ENCODE peak calls at places on chromosomes 6 and 20, in four cellular contexts. I is GM23338, S is MM.1S, P is PC-9. R is an unnamed sample.

GRCh38 chr6:44309092-44309491 is 4.1 kb downstream of the AARS2 start:
- DNase-seq in S (no peak), I (no peak), P (no peak), R (no peak)

GRCh38 chr6:40042232-40042631 is 108.0 kb upstream of the MOCS1 start:
- DNase-seq in P (no peak), I (no peak), S (peak; percentile 87), R (no peak)

GRCh38 chr20:36401336-36401735 is 95.2 kb downstream of the DLGAP4 start:
- DNase-seq in I (no peak), P (no peak), S (no peak), R (no peak)

GRCh38 chr20:53834749-53835148 is 235.6 kb downstream of the BCAS1 start:
- DNase-seq in P (no peak), S (no peak), I (no peak), R (peak; percentile 42)

GRCh38 chr20:17655865-17656489 is 26.1 kb downstream of the RRBP1 start:
- DNase-seq in P (no peak), I (peak; percentile 70), S (no peak), R (no peak)

GRCh38 chr6:108622601-108623335 is 62.1 kb downstream of the FOXO3 start:
- DNase-seq in P (no peak), S (no peak), I (no peak), R (no peak)

GRCh38 chr6:136465766-136466303 is 84.4 kb downstream of the MAP7 start:
- DNase-seq in P (no peak), I (no peak), S (no peak), R (no peak)

GRCh38 chr6:71012871-71013456 is 56.1 kb upstream of the B3GAT2 start:
- DNase-seq in S (peak; percentile 67), P (peak; percentile 14), I (peak; percentile 82), R (peak; percentile 68)

GRCh38 chr20:51388756-51389542 is 153.6 kb downstream of the NFATC2 start:
- DNase-seq in S (no peak), I (no peak), P (no peak), R (no peak)

GRCh38 chr20:35611482-35611881 is 4.1 kb upstream of the SPAG4 start:
- DNase-seq in P (no peak), I (no peak), S (peak; percentile 97), R (peak; percentile 97)

DNA sequence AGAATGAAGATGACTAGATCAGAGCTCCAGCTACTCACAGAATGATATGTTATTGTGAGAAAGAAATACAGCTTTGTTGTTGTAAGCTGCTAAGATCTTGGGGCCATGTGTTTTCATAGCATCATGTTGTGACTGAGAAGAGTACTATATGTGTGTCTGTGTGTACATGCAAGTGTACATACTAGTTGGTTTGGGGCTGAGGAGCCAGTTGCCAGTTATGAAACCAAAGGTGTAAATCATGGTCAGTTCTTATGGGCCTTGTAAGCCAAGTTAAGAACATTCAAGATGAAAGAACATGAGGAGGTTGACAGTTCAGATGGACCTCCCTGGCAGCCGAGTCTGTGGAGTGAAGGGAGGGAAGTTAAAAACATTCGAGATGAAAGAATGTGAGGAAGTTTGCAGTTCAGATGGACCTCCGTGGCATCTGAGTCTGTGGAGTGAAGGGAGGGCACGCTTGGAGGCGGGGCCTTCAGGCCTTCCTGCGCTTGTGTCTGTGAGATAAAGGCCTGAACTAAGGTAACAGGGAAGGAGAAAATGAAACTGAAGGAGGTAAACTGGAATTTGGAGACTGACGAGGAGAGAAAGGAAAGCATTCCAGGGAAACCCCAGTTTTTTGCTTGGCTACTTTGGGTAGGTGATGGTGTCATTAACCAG is 13.9 kb downstream of the AFDN start:
- DNase-seq in S (no peak), P (no peak), I (peak; percentile 56), R (no peak)
- H4K20me1 ChIP-seq in S (no peaks in the 10 kb centered on the region), P (peaks cover 37% of the 10 kb centered on the region), I (peaks cover 28% of the 10 kb centered on the region), R (peaks cover 33% of the 10 kb centered on the region)

DNA sequence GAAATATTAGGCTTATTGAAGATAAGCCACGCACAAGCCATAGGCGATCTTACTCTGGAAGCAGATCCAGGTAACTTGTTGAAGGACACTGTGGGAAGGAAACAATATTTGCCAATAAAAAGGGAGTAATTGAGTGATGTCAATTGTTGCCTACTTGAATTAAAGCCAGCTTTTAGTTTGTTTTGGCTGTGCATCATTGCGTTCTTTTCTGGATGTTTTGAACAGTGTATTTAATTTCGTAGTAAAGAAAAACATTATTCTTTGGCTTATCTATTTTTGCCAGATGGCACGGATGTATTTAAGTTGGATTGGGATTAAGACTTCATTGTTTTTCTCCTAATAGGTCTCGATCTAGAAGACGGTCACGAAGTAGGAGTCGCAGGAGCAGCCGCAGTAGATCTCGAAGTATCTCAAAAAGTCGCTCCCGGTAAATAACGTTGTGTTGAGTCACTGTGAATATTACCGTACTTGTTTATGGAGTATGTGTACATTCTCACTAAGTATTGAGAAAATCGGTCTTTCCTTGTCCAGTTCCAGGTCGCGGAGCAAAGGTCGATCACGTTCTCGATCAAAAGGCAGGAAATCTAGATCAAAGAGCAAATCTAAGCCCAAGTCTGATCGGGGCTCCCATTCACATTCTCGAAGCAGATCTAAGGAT is 2.6 kb downstream of the SRSF6 start:
- DNase-seq in I (no peak), S (no peak), P (no peak), R (no peak)
- H3K4me1 ChIP-seq in I (no peaks in the 10 kb centered on the region), S (peaks cover 7% of the 10 kb centered on the region), P (peaks cover 14% of the 10 kb centered on the region), R (peaks cover 19% of the 10 kb centered on the region)

DNA sequence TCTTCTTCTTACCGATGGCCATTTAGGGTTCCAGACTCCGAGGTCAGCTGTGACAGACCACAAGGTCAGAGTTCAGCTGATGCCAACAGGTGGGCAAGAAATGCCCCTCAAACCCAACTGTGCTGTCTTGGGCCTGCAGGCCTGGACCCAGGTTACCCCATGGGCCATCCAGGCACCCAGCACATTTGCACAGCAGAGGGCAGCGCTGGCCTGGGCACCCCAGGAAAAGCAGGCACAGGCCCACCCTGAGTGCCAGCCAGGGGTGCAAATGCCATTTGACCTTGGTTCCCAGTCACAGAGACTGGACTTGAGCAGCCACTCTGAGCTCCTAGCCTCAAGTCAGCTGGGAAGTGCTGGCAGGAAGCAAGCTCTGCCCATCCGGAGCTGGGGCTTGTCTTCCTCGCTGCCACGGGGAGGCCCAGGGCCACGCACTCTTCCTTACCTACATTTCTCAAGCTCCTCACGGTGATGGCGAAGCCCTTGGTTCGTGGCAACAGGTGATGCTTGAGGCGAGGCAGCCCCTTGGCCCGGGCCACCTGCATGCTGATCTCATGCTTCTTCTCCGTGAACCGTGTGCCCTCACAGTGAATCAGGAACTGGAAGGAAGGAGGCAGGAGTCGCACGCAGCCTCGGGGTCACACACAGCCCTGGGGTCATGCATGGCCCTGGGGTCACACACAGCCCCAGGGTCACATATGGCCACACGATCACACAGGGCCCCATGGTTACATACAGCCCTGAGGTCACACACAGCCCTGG is 120.8 kb downstream of the AGPAT4 start:
- DNase-seq in S (no peak), P (no peak), I (no peak), R (peak; percentile 7)
- TF ChIP-seq CTCF in S (no peak), P (no peak), I (peak; percentile 51), R (peak; percentile 56)

GRCh38 chr6:135188718-135189117 is 7.6 kb downstream of the MYB start:
- DNase-seq in P (no peak), I (no peak), S (no peak), R (no peak)
- H4K20me1 ChIP-seq in P (no peaks in the 10 kb centered on the region), I (no peaks in the 10 kb centered on the region), S (peaks cover 5% of the 10 kb centered on the region), R (no peaks in the 10 kb centered on the region)